ENCODE peak calls at places on chromosomes 6 and 20, in six cellular contexts. B is uterus, C is fibroblast of the aortic adventitia, J is lung, O is Calu3, X is HL-60. H is an unnamed sample.

GRCh38 chr6:130520235-130520634 is 154.4 kb downstream of the TMEM200A start:
- DNase-seq in J (no peak), X (no peak), C (peak), O (no peak), B (no peak), H (no peak)

GRCh38 chr6:164947174-164947573 is 362.2 kb downstream of the C6orf118 start:
- DNase-seq in X (no peak), B (no peak), J (no peak), O (no peak), C (no peak), H (no peak)

GRCh38 chr6:43477235-43478007 is at the start of gene TJAP1:
- DNase-seq in C (peak), X (peak), O (peak), B (peak), J (peak), H (peak)

GRCh38 chr20:53202781-53203180 is 230.6 kb downstream of the TSHZ2 start:
- DNase-seq in O (no peak), B (no peak), X (no peak), C (no peak), J (no peak), H (no peak)

GRCh38 chr6:81304486-81304885 is 448.0 kb downstream of the TENT5A start:
- DNase-seq in O (no peak), J (no peak), B (no peak), C (peak), X (no peak), H (no peak)

GRCh38 chr20:54250691-54251090 is 42.8 kb downstream of the PFDN4 start:
- DNase-seq in O (no peak), J (no peak), X (no peak), C (no peak), B (no peak), H (no peak)

GRCh38 chr20:61742097-61742805 is 323.4 kb downstream of the TAF4 start:
- DNase-seq in O (no peak), X (no peak), B (no peak), C (no peak), J (no peak), H (no peak)

GRCh38 chr6:134539865-134540323 is 222.0 kb upstream of the SGK1 start:
- DNase-seq in O (no peak), X (peak), C (no peak), J (no peak), B (no peak), H (no peak)

GRCh38 chr20:3744806-3745685 is 12.6 kb downstream of the HSPA12B start:
- DNase-seq in B (peak), O (peak), X (no peak), J (peak), C (no peak), H (peak)

GRCh38 chr6:100657678-100658330 is 193.1 kb upstream of the SIM1 start:
- DNase-seq in O (no peak), X (no peak), B (no peak), J (no peak), C (peak), H (no peak)

GRCh38 chr20:57398231-57398821 is 7.1 kb downstream of the RBM38 start:
- DNase-seq in O (no peak), X (no peak), C (no peak), J (no peak), B (peak), H (peak)

GRCh38 chr6:157675859-157676640 is 147.0 kb upstream of the SNX9 start:
- DNase-seq in X (no peak), O (no peak), C (no peak), B (no peak), J (no peak), H (no peak)

GRCh38 chr20:33789109-33789857 is 21.9 kb upstream of the CHMP4B start:
- DNase-seq in J (peak), X (peak), B (peak), O (peak), C (peak), H (no peak)

GRCh38 chr6:311679-312220 is 19.5 kb downstream of the DUSP22 start:
- DNase-seq in B (no peak), C (no peak), O (no peak), X (no peak), J (no peak), H (no peak)

GRCh38 chr6:315226-315625 is 22.9 kb downstream of the DUSP22 start:
- DNase-seq in X (no peak), J (no peak), C (no peak), O (no peak), B (no peak), H (no peak)

GRCh38 chr6:312704-313485 is 20.6 kb downstream of the DUSP22 start:
- DNase-seq in O (no peak), C (no peak), B (no peak), J (no peak), X (peak), H (no peak)

GRCh38 chr6:315921-316752 is 23.9 kb downstream of the DUSP22 start:
- DNase-seq in C (no peak), B (no peak), J (no peak), X (no peak), O (no peak), H (no peak)

DNA sequence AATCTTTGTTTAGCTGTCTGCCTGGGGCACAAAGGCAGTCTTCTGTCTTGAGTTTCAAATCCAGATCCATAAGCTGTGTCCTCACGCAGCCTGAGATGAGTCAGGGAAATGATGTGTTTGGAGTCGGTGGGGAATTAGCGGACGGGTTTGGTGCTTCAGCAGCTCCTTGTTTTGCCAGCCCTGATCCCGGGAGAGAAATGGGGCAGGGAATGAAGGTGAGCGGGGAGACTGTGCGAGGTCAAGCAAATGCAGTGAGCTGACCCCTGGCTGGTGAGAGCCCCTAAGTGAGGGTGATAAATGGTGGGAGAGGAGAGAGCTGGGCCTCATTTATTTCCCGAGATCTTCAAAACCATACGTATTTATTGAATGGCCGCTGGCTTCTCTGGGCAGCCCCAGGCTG is 21.6 kb downstream of the DUSP22 start:
- DNase-seq in O (no peak), J (no peak), X (no peak), B (no peak), C (no peak), H (no peak)
- TF ChIP-seq CTCF in O (no peak), J (no peak), X (no peak), B (no peak), C (no peak), H (no peak)

GRCh38 chr6:98039876-98040605 is 757.0 kb upstream of the MMS22L start:
- DNase-seq in B (no peak), X (no peak), O (no peak), J (no peak), C (no peak), H (no peak)
- TF ChIP-seq CTCF in B (no peak), X (no peak), O (no peak), J (no peak), C (no peak), H (no peak)

GRCh38 chr20:9169409-9169808 is 100.5 kb downstream of the PLCB4 start:
- DNase-seq in X (no peak), B (no peak), J (no peak), O (no peak), C (no peak), H (no peak)

GRCh38 chr20:9177278-9177677 is 108.4 kb downstream of the PLCB4 start:
- DNase-seq in X (no peak), O (no peak), B (no peak), C (no peak), J (no peak), H (no peak)

DNA sequence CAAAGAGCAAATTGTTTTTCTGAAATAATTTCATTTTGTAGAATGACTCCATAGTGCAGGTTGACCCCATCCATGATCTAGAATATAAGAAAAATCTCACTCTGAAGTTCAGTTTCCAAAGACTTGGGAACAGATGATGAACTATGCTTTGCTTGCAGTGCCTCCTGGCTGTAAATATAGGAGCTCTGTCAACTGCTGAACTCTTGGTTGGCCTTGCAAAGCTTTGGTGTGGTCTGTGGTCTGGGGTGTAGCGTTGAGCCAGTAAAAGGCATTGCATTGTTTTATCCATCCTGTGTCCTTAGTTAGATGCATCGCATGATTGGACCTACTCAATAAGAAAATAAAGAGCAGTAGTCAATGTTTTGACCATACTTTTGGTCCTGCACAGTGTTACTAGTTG is 104.0 kb downstream of the PLCB4 start:
- DNase-seq in C (peak), X (no peak), J (no peak), O (no peak), B (no peak), H (no peak)
- TF ChIP-seq CTCF in C (peak), X (no peak), J (no peak), O (no peak), B (no peak), H (no peak)

DNA sequence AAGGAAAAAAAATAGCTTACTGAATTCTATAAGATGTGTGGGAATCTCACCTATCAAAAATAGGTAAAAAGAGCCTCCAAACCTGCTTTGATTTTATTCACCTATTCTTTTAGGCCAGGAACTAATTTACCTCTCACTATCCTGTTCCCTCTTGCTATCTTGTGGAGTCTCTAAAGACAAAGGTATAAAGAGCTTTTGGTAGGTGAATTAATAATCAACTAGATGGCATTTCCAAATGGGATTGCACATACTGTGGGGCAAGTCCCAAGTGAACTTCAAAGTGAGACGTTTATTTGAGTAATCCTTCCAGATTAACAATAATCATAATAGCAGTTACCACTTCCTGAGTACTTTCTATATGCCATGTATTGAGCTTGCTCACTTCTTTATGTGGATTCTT is 2.8 kb downstream of the FAM8A1 start:
- DNase-seq in J (no peak), X (no peak), C (no peak), O (no peak), B (no peak), H (no peak)
- TF ChIP-seq CTCF in J (no peak), X (no peak), C (no peak), O (no peak), B (no peak), H (no peak)

DNA sequence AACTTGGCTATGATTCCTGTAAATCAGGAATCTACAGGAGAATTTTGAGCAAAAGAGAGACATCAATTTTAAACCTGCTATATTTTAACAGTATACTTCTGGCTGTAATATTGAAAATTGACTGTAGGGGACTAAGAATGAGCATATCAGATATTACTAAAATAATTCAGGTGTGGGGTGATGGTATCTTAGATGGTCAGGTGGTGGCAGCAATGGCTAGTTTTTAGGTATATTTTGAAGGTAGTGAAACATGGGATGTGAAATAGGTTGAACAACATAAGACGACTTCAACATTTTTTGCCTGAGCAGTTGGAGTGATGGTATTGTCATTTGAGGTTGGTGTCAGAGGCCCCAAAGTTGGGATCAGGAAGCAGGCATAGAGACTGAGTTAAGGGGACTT is 32.1 kb downstream of the FAM83B start:
- DNase-seq in J (no peak), B (no peak), C (no peak), X (no peak), O (peak), H (no peak)
- TF ChIP-seq CTCF in J (no peak), B (no peak), C (no peak), X (no peak), O (no peak), H (peak)

H was measured in natural killer cell.